ENCODE peak calls at places on chromosome 15, in seven cellular contexts. T, U, Z, D, P, C and X are unnamed samples.

GRCh38 chr15:41971089-41971892 is 1.1 kb downstream of the EHD4 start:
- DNase-seq in C (peak), T (no peak), P (peak), U (peak), D (no peak), Z (peak), X (peak)

GRCh38 chr15:80849308-80849707 is 70.1 kb downstream of the CEMIP start:
- DNase-seq in Z (peak), P (peak), D (peak), U (peak), C (peak), T (no peak), X (no peak)

GRCh38 chr15:67794832-67795574 is 30.3 kb upstream of the SKOR1 start:
- DNase-seq in C (no peak), D (no peak), P (no peak), Z (no peak), T (no peak), U (no peak), X (no peak)

GRCh38 chr15:101435761-101436160 is 53.7 kb downstream of the PCSK6 start:
- DNase-seq in Z (no peak), C (no peak), D (no peak), P (no peak), T (peak), U (no peak), X (no peak)

GRCh38 chr15:34795267-34796081 is at the start of gene ACTC1:
- DNase-seq in P (peak), D (no peak), C (peak), Z (peak), T (no peak), U (peak), X (peak)

GRCh38 chr15:92277776-92278175 is 115.9 kb upstream of the ST8SIA2 start:
- DNase-seq in P (no peak), T (no peak), Z (no peak), C (no peak), U (peak), D (no peak), X (no peak)

GRCh38 chr15:93051236-93052089 is 37.5 kb downstream of the RGMA start:
- DNase-seq in P (no peak), D (no peak), Z (no peak), T (no peak), U (no peak), C (no peak), X (no peak)

GRCh38 chr15:98896802-98897732 is 110.5 kb downstream of the PGPEP1L start:
- DNase-seq in U (peak), Z (peak), T (no peak), P (peak), C (no peak), D (peak), X (peak)

GRCh38 chr15:62928242-62928995 is 114.1 kb upstream of the TPM1 start:
- DNase-seq in U (peak), Z (peak), T (peak), C (no peak), P (peak), D (peak), X (no peak)

GRCh38 chr15:56393277-56393676 is 28.1 kb downstream of the TEX9 start:
- DNase-seq in U (no peak), Z (no peak), P (no peak), C (no peak), D (no peak), T (no peak), X (no peak)

GRCh38 chr15:80977627-80978036 is 12.0 kb downstream of the MESD start:
- DNase-seq in P (no peak), C (peak), D (no peak), Z (peak), U (peak), T (peak), X (no peak)

GRCh38 chr15:89444241-89444797 is 52.1 kb downstream of the RHCG start:
- DNase-seq in Z (no peak), D (no peak), P (no peak), T (no peak), U (no peak), C (no peak), X (no peak)

GRCh38 chr15:91472316-91472756 is 372.3 kb downstream of the SV2B start:
- DNase-seq in C (no peak), P (peak), T (no peak), D (no peak), Z (no peak), U (no peak), X (no peak)

GRCh38 chr15:98650871-98651481 is 2.6 kb downstream of the IGF1R start:
- DNase-seq in P (peak), C (peak), U (peak), D (no peak), Z (peak), T (no peak), X (no peak)

GRCh38 chr15:80752204-80752603 is 27.0 kb upstream of the CEMIP start:
- DNase-seq in T (no peak), D (no peak), P (no peak), Z (no peak), U (no peak), C (no peak), X (no peak)

GRCh38 chr15:98983333-98983732 is 24.3 kb downstream of the PGPEP1L start:
- DNase-seq in Z (peak), T (no peak), D (peak), C (peak), U (peak), P (peak), X (no peak)

GRCh38 chr15:31163769-31164572 is 62.4 kb upstream of the TRPM1 start:
- DNase-seq in T (no peak), U (peak), P (no peak), Z (no peak), C (no peak), D (no peak), X (no peak)

GRCh38 chr15:85607141-85607806 is 187.5 kb downstream of the KLHL25 start:
- DNase-seq in C (no peak), U (peak), D (no peak), Z (no peak), T (no peak), P (peak), X (no peak)

GRCh38 chr15:85389774-85390173 is 9.4 kb downstream of the AKAP13 start:
- DNase-seq in U (no peak), C (no peak), D (no peak), T (no peak), Z (no peak), P (no peak), X (no peak)

GRCh38 chr15:27449041-27449440 is 478.1 kb downstream of the GABRG3 start:
- DNase-seq in P (no peak), U (peak), D (no peak), T (no peak), Z (peak), C (no peak), X (no peak)

GRCh38 chr15:100852630-100853029 is 27.0 kb upstream of the ALDH1A3 start:
- DNase-seq in C (no peak), P (no peak), Z (no peak), U (no peak), T (no peak), D (no peak), X (no peak)

GRCh38 chr15:71008250-71008870 is 106.9 kb upstream of the THSD4 start:
- DNase-seq in U (no peak), D (no peak), T (no peak), C (no peak), P (no peak), Z (no peak), X (no peak)

GRCh38 chr15:74787251-74788041 is 5.6 kb downstream of the CSK start:
- DNase-seq in U (peak), D (peak), C (no peak), P (peak), Z (peak), T (no peak), X (no peak)

GRCh38 chr15:98085003-98085639 is 124.6 kb downstream of the ARRDC4 start:
- DNase-seq in D (peak), U (peak), P (peak), C (no peak), T (no peak), Z (peak), X (no peak)

GRCh38 chr15:73800662-73801345 is 47.7 kb upstream of the INSYN1 start:
- DNase-seq in D (peak), P (peak), T (peak), U (peak), Z (peak), C (peak), X (peak)

GRCh38 chr15:56202737-56203136 is 40.9 kb downstream of the RFX7 start:
- DNase-seq in C (no peak), T (no peak), P (no peak), D (no peak), U (no peak), Z (no peak), X (no peak)

GRCh38 chr15:85125056-85125661 is 143.5 kb downstream of the PDE8A start:
- DNase-seq in C (no peak), D (no peak), U (peak), Z (peak), P (peak), T (no peak), X (no peak)

GRCh38 chr15:40938530-40938870 is 9.4 kb downstream of the DLL4 start:
- DNase-seq in U (no peak), D (no peak), C (no peak), T (no peak), Z (no peak), P (no peak), X (no peak)

GRCh38 chr15:40937762-40938529 is 8.8 kb downstream of the DLL4 start:
- DNase-seq in Z (no peak), P (no peak), U (no peak), C (no peak), D (no peak), T (no peak), X (no peak)

GRCh38 chr15:40934457-40934856 is 5.3 kb downstream of the DLL4 start:
- DNase-seq in P (no peak), D (no peak), C (no peak), T (no peak), Z (no peak), U (no peak), X (no peak)

GRCh38 chr15:40936234-40936708 is 7.1 kb downstream of the DLL4 start:
- DNase-seq in T (no peak), C (no peak), U (no peak), D (no peak), Z (no peak), P (no peak), X (no peak)

DNA sequence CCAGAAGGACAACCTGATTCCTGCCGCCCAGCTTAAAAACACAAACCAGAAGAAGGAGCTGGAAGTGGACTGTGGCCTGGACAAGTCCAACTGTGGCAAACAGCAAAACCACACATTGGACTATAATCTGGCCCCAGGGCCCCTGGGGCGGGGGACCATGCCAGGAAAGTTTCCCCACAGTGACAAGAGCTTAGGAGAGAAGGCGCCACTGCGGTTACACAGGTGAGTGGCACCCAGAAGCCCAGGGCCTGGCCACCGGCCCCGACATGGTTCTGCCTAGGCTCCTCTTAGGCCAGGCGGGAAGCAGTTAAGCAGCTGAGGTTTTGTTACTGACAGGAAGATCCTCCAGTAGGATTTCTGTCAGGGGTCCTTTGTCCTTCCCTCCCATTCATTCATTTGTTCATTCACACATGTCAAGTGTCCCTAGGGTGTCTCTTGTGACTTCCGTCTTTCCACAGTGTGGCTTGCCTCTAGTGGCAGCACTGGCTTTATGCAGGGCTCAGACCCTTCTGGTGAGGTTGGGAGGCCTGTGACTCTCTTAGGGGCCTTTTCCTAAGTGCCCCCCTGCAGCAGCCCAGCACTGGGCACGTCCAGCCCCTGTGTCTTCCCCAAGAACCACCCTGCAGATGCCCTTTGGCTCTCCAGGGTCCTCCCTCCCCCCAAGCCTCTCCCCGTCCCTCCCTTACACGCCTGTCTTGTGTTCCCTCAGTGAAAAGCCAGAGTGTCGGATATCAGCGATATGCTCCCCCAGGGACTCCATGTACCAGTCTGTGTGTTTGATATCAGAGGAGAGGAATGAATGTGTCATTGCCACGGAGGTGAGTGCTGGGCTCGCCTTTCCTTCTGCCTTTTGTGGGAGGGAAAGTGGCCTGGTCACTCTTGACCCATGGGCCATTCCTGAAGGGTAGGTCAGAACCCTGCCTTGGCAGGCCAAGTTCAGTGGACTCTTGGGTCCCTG is 7.8 kb downstream of the DLL4 start:
- DNase-seq in T (no peak), D (no peak), P (peak), U (peak), C (no peak), Z (no peak), X (no peak)
- TF ChIP-seq CTCF in T (no peak), D (no peak), P (no peak), U (no peak), C (no peak), Z (no peak), X (no peak)

DNA sequence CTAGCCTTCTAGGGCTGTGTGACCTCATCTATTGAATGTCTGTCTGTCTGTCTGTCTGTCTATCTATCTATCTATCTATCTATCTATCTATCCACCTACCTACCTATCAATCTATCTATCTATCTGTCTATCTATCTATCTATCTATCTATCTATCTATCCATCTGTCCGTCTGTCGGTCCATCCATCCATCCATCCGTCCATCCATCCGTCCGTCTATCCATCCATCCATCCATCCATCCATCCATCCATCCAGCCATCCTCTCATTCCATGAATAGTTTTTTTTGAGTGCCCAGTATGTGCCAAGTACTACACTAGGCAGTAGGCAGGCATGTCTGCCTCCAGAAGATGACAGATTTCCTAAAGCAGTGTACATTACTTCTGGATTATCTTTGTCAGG is 122.5 kb downstream of the FOXB1 start:
- DNase-seq in P (no peak), D (no peak), U (no peak), C (no peak), Z (no peak), T (no peak), X (no peak)
- H3K4me3 ChIP-seq in P (no peak), D (no peak), U (no peak), C (no peak), Z (no peak), T (no peak), X (no peak)

GRCh38 chr15:64096486-64097431 is 977 bp downstream of the SNX1 start:
- DNase-seq in Z (peak), C (no peak), T (no peak), D (no peak), U (peak), P (peak), X (no peak)

GRCh38 chr15:64093627-64094417 is at the start of gene CIAO2A:
- DNase-seq in P (peak), C (peak), D (peak), U (peak), Z (peak), T (peak), X (peak)

GRCh38 chr15:64092864-64093626 is 593 bp downstream of the CIAO2A start:
- DNase-seq in D (no peak), Z (peak), C (peak), T (no peak), P (peak), U (peak), X (no peak)

GRCh38 chr15:64095431-64095794 is 369 bp upstream of the SNX1 start:
- DNase-seq in T (no peak), U (no peak), P (no peak), D (no peak), Z (no peak), C (no peak), X (no peak)

GRCh38 chr15:64095795-64096485 is at the start of gene SNX1:
- DNase-seq in T (peak), D (peak), C (peak), P (peak), U (peak), Z (peak), X (peak)
- TF ChIP-seq CTCF in T (peak), D (no peak), C (no peak), P (no peak), U (no peak), Z (no peak), X (no peak)

GRCh38 chr15:40942865-40943264 is 10.4 kb upstream of the CHAC1 start:
- DNase-seq in C (no peak), U (no peak), T (no peak), Z (no peak), P (no peak), D (no peak), X (no peak)
- H3K4me3 ChIP-seq in C (no peak), U (no peak), T (no peak), Z (no peak), P (no peak), D (no peak), X (peak)

GRCh38 chr15:51727141-51727897 is 10.1 kb downstream of the LYSMD2 start:
- DNase-seq in Z (peak), P (peak), C (no peak), D (no peak), U (peak), T (no peak), X (no peak)

GRCh38 chr15:51721199-51721960 is 16.1 kb downstream of the LYSMD2 start:
- DNase-seq in T (no peak), U (no peak), D (no peak), Z (peak), P (peak), C (no peak), X (no peak)

GRCh38 chr15:51724673-51725072 is 12.8 kb downstream of the LYSMD2 start:
- DNase-seq in C (no peak), P (no peak), U (no peak), Z (no peak), T (no peak), D (no peak), X (no peak)

GRCh38 chr15:51726302-51727073 is 11.0 kb downstream of the LYSMD2 start:
- DNase-seq in U (peak), P (peak), C (peak), D (peak), T (no peak), Z (peak), X (no peak)

DNA sequence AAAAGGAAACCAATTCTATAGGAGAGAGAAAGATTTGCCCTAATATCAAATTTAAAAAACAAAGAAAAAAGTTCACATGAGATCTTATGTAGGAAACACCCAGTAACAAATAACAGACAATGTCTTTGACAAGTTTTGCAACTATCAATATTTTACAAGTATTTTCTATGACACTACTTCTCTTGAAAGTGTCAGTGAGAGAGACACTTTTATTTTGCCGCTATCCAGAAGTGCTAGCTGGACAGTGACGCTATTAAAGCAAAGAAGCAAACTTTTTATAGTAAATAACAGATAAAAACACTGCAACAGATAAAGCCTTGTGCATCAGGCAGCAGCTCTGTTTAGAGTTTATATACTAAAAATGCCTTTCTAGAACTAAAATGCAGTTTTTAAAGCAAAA is 13.3 kb downstream of the LYSMD2 start:
- DNase-seq in P (no peak), D (no peak), U (no peak), Z (no peak), T (no peak), C (no peak), X (no peak)
- TF ChIP-seq CTCF in P (no peak), D (no peak), U (no peak), Z (no peak), T (no peak), C (no peak), X (no peak)

DNA sequence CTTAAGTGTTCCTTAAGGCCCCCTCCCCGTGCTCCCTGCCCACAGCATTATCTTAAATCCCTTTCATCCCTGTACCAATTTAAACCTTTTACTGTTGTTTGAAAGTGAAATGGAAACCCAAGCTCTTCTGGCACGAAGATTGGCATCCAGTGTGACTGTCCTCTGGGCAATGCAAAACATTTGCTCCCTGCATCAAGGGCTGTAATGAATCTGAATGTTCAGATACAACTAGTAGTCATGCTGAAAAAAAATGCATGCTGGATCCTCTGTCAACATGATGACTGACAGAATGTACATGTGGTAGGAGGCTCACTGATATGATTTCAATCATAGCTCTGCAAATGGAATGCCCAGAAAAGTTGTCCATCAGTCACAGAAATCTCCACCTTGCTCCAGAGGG is 8.1 kb upstream of the CDIN1 start:
- DNase-seq in P (peak), Z (no peak), D (no peak), U (no peak), T (no peak), C (no peak), X (no peak)
- H3K4me3 ChIP-seq in P (no peak), Z (no peak), D (no peak), U (no peak), T (no peak), C (no peak), X (no peak)

DNA sequence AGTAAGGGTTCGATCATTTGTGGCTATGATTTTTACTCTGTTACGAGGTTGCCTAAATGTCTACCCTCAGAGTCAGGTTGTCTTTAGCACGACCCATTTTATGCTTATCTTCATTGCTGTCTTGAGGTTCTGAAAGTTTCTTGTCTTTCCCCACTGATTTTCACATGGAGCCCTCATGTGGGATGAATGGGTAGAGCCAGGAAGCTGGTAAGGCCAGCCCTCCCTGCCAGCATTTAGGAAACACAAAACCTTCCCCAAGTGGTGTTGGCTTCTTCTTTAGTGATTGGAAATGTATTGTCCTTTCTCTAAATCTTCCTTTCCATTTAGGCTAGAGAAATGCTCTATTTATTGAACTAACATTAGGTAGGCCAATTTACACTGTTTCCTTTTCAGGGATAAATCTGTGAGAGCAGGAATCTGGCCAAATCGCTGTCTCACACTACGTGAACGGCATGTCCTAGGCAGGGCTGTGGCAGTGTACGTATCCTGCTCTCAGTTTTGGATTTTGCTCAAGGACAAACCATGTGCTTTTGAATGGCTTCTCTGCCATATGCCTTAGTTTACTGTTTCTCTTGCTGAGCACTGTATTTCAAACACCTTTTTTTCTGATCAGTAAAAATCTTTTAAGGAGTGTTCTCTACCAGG is 43.7 kb downstream of the MYZAP start:
- DNase-seq in U (no peak), D (no peak), P (no peak), T (no peak), Z (no peak), C (no peak), X (no peak)
- TF ChIP-seq CTCF in U (no peak), D (no peak), P (no peak), T (no peak), Z (no peak), C (peak), X (no peak)

GRCh38 chr15:78943692-78944091 is 1.2 kb downstream of the CTSH start:
- DNase-seq in P (no peak), C (no peak), D (no peak), T (no peak), Z (no peak), U (no peak), X (no peak)
- H3K4me3 ChIP-seq in P (no peak), C (peak), D (no peak), T (peak), Z (no peak), U (no peak), X (peak)